ENCODE peak calls at places on chromosomes 16 and 17, in nine cellular contexts. X is sigmoid colon, H is HCT116, Y is esophagus muscularis mucosa, K is transverse colon, J is endothelial cell of umbilical vein, G is prostate gland, T is spleen, C is breast epithelium. L is an unnamed sample.

GRCh38 chr17:9229160-9229825 is 208.0 kb downstream of the NTN1 start:
- DNase-seq in K (no peak), G (no peak), Y (no peak), X (no peak), C (no peak), H (no peak), T (no peak), J (no peak), L (no peak)

GRCh38 chr17:17041018-17041521 is 1.2 kb upstream of the MPRIP start:
- DNase-seq in G (no peak), T (peak), J (no peak), K (no peak), H (no peak), Y (no peak), X (no peak), C (no peak), L (no peak)

GRCh38 chr17:66677201-66677981 is 157.5 kb upstream of the CACNG5 start:
- DNase-seq in T (no peak), K (no peak), Y (no peak), J (no peak), X (no peak), H (no peak), G (no peak), C (no peak), L (no peak)

GRCh38 chr17:83058478-83059167 is 20.8 kb upstream of the METRNL start:
- DNase-seq in T (peak), K (no peak), Y (no peak), J (no peak), G (no peak), H (no peak), X (peak), C (no peak), L (no peak)

GRCh38 chr17:39450847-39451581 is at the start of gene MED1:
- DNase-seq in H (peak), Y (peak), G (peak), T (peak), C (peak), X (peak), J (peak), K (peak), L (peak)

GRCh38 chr17:64938925-64939474 is 19.7 kb upstream of the LRRC37A3 start:
- DNase-seq in C (no peak), G (no peak), X (no peak), T (peak), J (peak), H (no peak), K (peak), Y (no peak), L (peak)

GRCh38 chr16:11685844-11686618 is 17.8 kb downstream of the SNN start:
- DNase-seq in J (no peak), K (no peak), C (no peak), H (no peak), X (peak), T (no peak), Y (no peak), G (no peak), L (no peak)

GRCh38 chr17:19533718-19534561 is at the start of gene SLC47A1:
- DNase-seq in K (peak), T (peak), G (no peak), J (peak), H (no peak), C (no peak), X (no peak), Y (no peak), L (peak)

GRCh38 chr16:65947951-65948350 is 418.5 kb upstream of the CDH5 start:
- DNase-seq in T (no peak), C (no peak), K (no peak), H (no peak), J (no peak), G (no peak), X (no peak), Y (no peak), L (no peak)

GRCh38 chr16:49130397-49130796 is 151.2 kb downstream of the CBLN1 start:
- DNase-seq in X (no peak), C (no peak), H (no peak), J (no peak), T (no peak), K (no peak), Y (peak), G (no peak), L (no peak)

GRCh38 chr17:61338000-61338864 is 61.4 kb upstream of the TBX2 start:
- DNase-seq in G (no peak), X (no peak), H (peak), J (no peak), C (no peak), T (no peak), Y (no peak), K (no peak), L (no peak)

GRCh38 chr17:4440690-4441686 is 7.2 kb downstream of the SPNS3 start:
- DNase-seq in H (no peak), Y (no peak), K (no peak), G (no peak), J (no peak), T (no peak), C (no peak), X (no peak), L (no peak)

GRCh38 chr16:47732806-47733150 is 271.6 kb downstream of the PHKB start:
- DNase-seq in G (no peak), J (peak), X (no peak), C (no peak), Y (peak), K (no peak), H (peak), T (no peak), L (no peak)

GRCh38 chr16:576823-577201 is 7.0 kb downstream of the PIGQ start:
- DNase-seq in X (no peak), Y (no peak), T (no peak), J (no peak), G (no peak), H (no peak), K (no peak), C (no peak), L (no peak)

GRCh38 chr17:66950886-66951604 is 13.5 kb upstream of the CACNG4 start:
- DNase-seq in G (no peak), H (no peak), Y (no peak), J (no peak), C (no peak), X (no peak), K (no peak), T (no peak), L (no peak)

GRCh38 chr16:86714166-86714565 is 135.8 kb downstream of the FOXL1 start:
- DNase-seq in K (no peak), H (no peak), G (no peak), T (no peak), Y (no peak), J (no peak), C (no peak), X (no peak), L (no peak)

GRCh38 chr17:74337834-74338500 is 11.9 kb downstream of the KIF19 start:
- DNase-seq in C (no peak), T (no peak), X (no peak), H (no peak), K (no peak), J (no peak), Y (no peak), G (no peak), L (no peak)

GRCh38 chr17:74446551-74447500 is 14.9 kb downstream of the GPRC5C start:
- DNase-seq in K (no peak), H (no peak), G (peak), Y (no peak), J (no peak), C (peak), X (no peak), T (peak), L (no peak)

GRCh38 chr17:79923974-79924638 is 84.9 kb upstream of the CBX4 start:
- DNase-seq in K (peak), T (no peak), Y (no peak), J (peak), C (no peak), G (no peak), H (peak), X (no peak), L (no peak)

GRCh38 chr17:75684249-75684648 is 17.1 kb downstream of the SAP30BP start:
- DNase-seq in X (no peak), G (no peak), Y (no peak), H (no peak), C (no peak), J (peak), K (no peak), T (peak), L (no peak)

GRCh38 chr17:49908782-49909714 is 59.9 kb upstream of the DLX4 start:
- DNase-seq in J (no peak), G (no peak), Y (no peak), K (no peak), T (no peak), X (no peak), C (no peak), H (no peak), L (no peak)

GRCh38 chr17:81382851-81383250 is 12.4 kb upstream of the BAHCC1 start:
- DNase-seq in Y (no peak), C (no peak), T (peak), J (no peak), X (no peak), H (no peak), K (no peak), G (no peak), L (no peak)

GRCh38 chr16:67987460-67988160 is 7.3 kb upstream of the DPEP3 start:
- DNase-seq in J (peak), X (no peak), Y (no peak), K (no peak), H (no peak), T (no peak), G (no peak), C (no peak), L (no peak)

GRCh38 chr17:83106913-83107655 is 27.7 kb downstream of the METRNL start:
- DNase-seq in T (no peak), G (no peak), H (no peak), K (no peak), X (no peak), Y (no peak), C (no peak), J (no peak), L (no peak)

GRCh38 chr17:15238064-15238463 is 27.1 kb downstream of the PMP22 start:
- DNase-seq in X (no peak), T (no peak), H (no peak), C (no peak), J (no peak), K (no peak), G (no peak), Y (no peak), L (no peak)

GRCh38 chr17:15236281-15237105 is 28.6 kb downstream of the PMP22 start:
- DNase-seq in G (no peak), J (no peak), X (no peak), T (no peak), H (no peak), C (no peak), K (no peak), Y (no peak), L (no peak)

GRCh38 chr17:15237106-15237425 is 28.1 kb downstream of the PMP22 start:
- DNase-seq in H (no peak), Y (no peak), J (no peak), T (no peak), K (no peak), G (no peak), C (no peak), X (no peak), L (no peak)

GRCh38 chr17:15240617-15241016 is 24.5 kb downstream of the PMP22 start:
- DNase-seq in K (no peak), Y (no peak), G (no peak), X (no peak), T (no peak), H (no peak), C (no peak), J (no peak), L (no peak)

GRCh38 chr17:15239471-15239870 is 25.7 kb downstream of the PMP22 start:
- DNase-seq in X (no peak), Y (no peak), K (no peak), C (no peak), H (no peak), G (no peak), T (peak), J (no peak), L (no peak)
- TF ChIP-seq POLR2A in X (no peak), Y (no peak), K (no peak), C (no peak), H (no peak), G (no peak), T (no peak), J (no peak), L (no peak)

DNA sequence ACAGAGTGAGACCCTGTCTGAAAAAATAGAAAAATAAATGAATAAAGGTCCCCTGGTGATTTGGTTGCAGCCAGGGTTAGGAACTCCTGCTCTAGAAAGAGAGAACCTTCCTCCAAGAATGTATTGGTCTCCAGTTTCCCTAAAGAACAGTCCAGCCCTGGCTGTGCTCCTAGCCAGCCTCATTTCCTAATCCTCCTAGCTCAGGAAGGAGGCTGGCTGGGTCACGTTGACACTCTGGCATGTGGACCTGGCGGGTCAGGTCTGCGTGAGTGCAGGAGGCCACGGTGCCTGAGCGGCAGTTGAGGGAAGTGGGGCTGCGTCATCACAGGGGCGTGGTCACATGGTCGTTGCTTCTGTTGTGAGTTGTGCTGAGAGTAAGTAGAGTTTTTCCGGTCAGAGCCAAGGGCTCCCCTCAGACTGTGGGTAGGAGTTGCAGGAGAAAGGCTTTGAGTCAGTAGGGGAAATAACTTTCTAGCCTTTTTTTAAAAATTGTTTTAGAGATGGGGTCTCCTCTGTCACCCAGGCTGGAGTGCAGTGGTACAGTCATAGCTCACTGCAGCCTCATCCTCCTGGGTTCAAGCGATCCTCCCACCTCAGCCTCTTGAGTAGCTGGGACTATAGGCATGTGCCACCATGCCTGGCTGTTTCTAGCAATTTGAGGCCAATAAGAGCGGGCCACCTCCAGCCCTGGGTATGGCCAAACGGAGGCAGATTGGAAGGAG is 194.0 kb upstream of the CIBAR2 start:
- DNase-seq in Y (peak), H (peak), T (peak), G (peak), J (peak), C (peak), K (peak), X (peak), L (peak)
- TF ChIP-seq POLR2AphosphoS5 in Y (peak), H (peak), T (peak), G (peak), J (no peak), C (peak), K (peak), X (no peak), L (no peak)

GRCh38 chr16:3098459-3099394 is at the start of gene ZSCAN10:
- DNase-seq in X (no peak), C (no peak), Y (no peak), G (no peak), H (no peak), K (no peak), T (peak), J (no peak), L (no peak)
- TF ChIP-seq POLR2A in X (no peak), C (no peak), Y (no peak), G (no peak), H (no peak), K (no peak), T (no peak), J (no peak), L (no peak)

DNA sequence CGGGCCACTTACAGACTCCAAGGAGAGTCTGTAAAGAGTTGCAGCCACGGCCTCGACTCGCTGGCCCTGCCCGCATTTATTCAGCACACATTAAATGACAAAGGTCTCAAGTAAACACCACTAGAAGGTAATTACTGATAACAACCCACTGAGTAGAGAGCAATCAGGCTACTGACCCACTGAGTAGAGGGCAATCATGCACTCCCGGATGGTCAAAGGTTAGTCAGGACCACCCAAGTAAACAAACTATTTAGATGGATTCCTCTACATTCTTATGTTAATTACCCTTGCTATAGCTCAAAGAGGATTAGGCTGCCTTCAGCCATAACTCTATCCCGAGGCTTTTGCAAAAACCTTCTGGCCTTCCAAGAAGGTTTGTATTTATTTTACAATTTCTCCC is 30.7 kb upstream of the ZNF267 start:
- DNase-seq in H (no peak), G (no peak), C (no peak), K (no peak), T (no peak), J (no peak), X (no peak), Y (no peak), L (no peak)
- TF ChIP-seq POLR2AphosphoS5 in H (no peak), G (no peak), C (no peak), K (no peak), T (no peak), J (no peak), X (no peak), Y (no peak), L (no peak)